ENCODE peak calls at places on chromosomes 4 and X, in six cellular contexts. One of them, this sample, is unnamed. For H3K4me1, the result is how much of the 10 kb centered on the place peaks cover.

GRCh38 chrX:19535481-19535880 is 20.2 kb upstream of the MAP3K15 start:
- DNase-seq in ascending aorta: no peak
- DNase-seq in OCI-LY7: peak
- DNase-seq in lung: no peak
- DNase-seq in neuronal stem cell: no peak
- DNase-seq in IMR-90: peak
- DNase-seq in this sample: no peak

GRCh38 chr4:149499726-149500125 is 315.9 kb downstream of the IQCM start:
- DNase-seq in ascending aorta: no peak
- DNase-seq in neuronal stem cell: no peak
- DNase-seq in OCI-LY7: no peak
- DNase-seq in IMR-90: no peak
- DNase-seq in lung: no peak
- DNase-seq in this sample: no peak

GRCh38 chr4:152640058-152640921 is 39.5 kb downstream of the TMEM154 start:
- DNase-seq in IMR-90: peak
- DNase-seq in neuronal stem cell: no peak
- DNase-seq in ascending aorta: no peak
- DNase-seq in lung: no peak
- DNase-seq in OCI-LY7: peak
- DNase-seq in this sample: no peak

GRCh38 chrX:69065451-69065850 is 99.8 kb downstream of the PJA1 start:
- DNase-seq in lung: no peak
- DNase-seq in ascending aorta: no peak
- DNase-seq in IMR-90: peak
- DNase-seq in OCI-LY7: no peak
- DNase-seq in neuronal stem cell: no peak
- DNase-seq in this sample: no peak

GRCh38 chrX:3244955-3245354 is 101.5 kb downstream of the MXRA5 start:
- DNase-seq in lung: no peak
- DNase-seq in IMR-90: no peak
- DNase-seq in neuronal stem cell: no peak
- DNase-seq in ascending aorta: no peak
- DNase-seq in OCI-LY7: no peak
- DNase-seq in this sample: no peak

GRCh38 chrX:68413254-68413653 is 20.0 kb downstream of the OPHN1 start:
- DNase-seq in neuronal stem cell: no peak
- DNase-seq in OCI-LY7: no peak
- DNase-seq in lung: no peak
- DNase-seq in ascending aorta: no peak
- DNase-seq in IMR-90: no peak
- DNase-seq in this sample: no peak

GRCh38 chr4:124433500-124433899 is 279.0 kb downstream of the ANKRD50 start:
- DNase-seq in neuronal stem cell: no peak
- DNase-seq in lung: no peak
- DNase-seq in ascending aorta: no peak
- DNase-seq in OCI-LY7: no peak
- DNase-seq in IMR-90: no peak
- DNase-seq in this sample: no peak

GRCh38 chr4:98661356-98662054 is 3.1 kb upstream of the TSPAN5 start:
- DNase-seq in OCI-LY7: no peak
- DNase-seq in IMR-90: peak
- DNase-seq in neuronal stem cell: peak
- DNase-seq in ascending aorta: no peak
- DNase-seq in lung: no peak
- DNase-seq in this sample: no peak

GRCh38 chr4:131370846-131371245 is 1778.2 kb upstream of the PCDH10 start:
- DNase-seq in ascending aorta: no peak
- DNase-seq in lung: no peak
- DNase-seq in OCI-LY7: no peak
- DNase-seq in neuronal stem cell: no peak
- DNase-seq in IMR-90: no peak
- DNase-seq in this sample: no peak

GRCh38 chr4:100362363-100362762 is 155.5 kb downstream of the EMCN start:
- DNase-seq in lung: no peak
- DNase-seq in OCI-LY7: no peak
- DNase-seq in ascending aorta: no peak
- DNase-seq in neuronal stem cell: no peak
- DNase-seq in IMR-90: peak
- DNase-seq in this sample: no peak

GRCh38 chrX:35150642-35151239 is 208.1 kb downstream of the FAM47B start:
- DNase-seq in ascending aorta: no peak
- DNase-seq in IMR-90: no peak
- DNase-seq in neuronal stem cell: no peak
- DNase-seq in lung: no peak
- DNase-seq in OCI-LY7: no peak
- DNase-seq in this sample: no peak

GRCh38 chrX:69618803-69619202 is 2.9 kb downstream of the EDA start:
- DNase-seq in OCI-LY7: peak
- DNase-seq in IMR-90: peak
- DNase-seq in ascending aorta: no peak
- DNase-seq in lung: no peak
- DNase-seq in neuronal stem cell: no peak
- DNase-seq in this sample: no peak

GRCh38 chrX:72714471-72714916 is 388 bp upstream of the PHKA1 start:
- DNase-seq in IMR-90: peak
- DNase-seq in OCI-LY7: no peak
- DNase-seq in ascending aorta: peak
- DNase-seq in neuronal stem cell: peak
- DNase-seq in lung: peak
- DNase-seq in this sample: no peak

GRCh38 chr4:6771229-6771671 is 11.3 kb upstream of the KIAA0232 start:
- DNase-seq in IMR-90: peak
- DNase-seq in ascending aorta: peak
- DNase-seq in neuronal stem cell: no peak
- DNase-seq in OCI-LY7: no peak
- DNase-seq in lung: no peak
- DNase-seq in this sample: no peak

GRCh38 chr4:40515037-40515397 is 114.6 kb downstream of the RBM47 start:
- DNase-seq in IMR-90: peak
- DNase-seq in ascending aorta: no peak
- DNase-seq in OCI-LY7: no peak
- DNase-seq in lung: no peak
- DNase-seq in neuronal stem cell: no peak
- DNase-seq in this sample: no peak

GRCh38 chr4:40511017-40511614 is 118.5 kb downstream of the RBM47 start:
- DNase-seq in IMR-90: no peak
- DNase-seq in neuronal stem cell: no peak
- DNase-seq in lung: no peak
- DNase-seq in ascending aorta: no peak
- DNase-seq in OCI-LY7: no peak
- DNase-seq in this sample: no peak

GRCh38 chr4:40516651-40517050 is 113.0 kb downstream of the RBM47 start:
- DNase-seq in lung: no peak
- DNase-seq in OCI-LY7: peak
- DNase-seq in neuronal stem cell: no peak
- DNase-seq in ascending aorta: no peak
- DNase-seq in IMR-90: no peak
- DNase-seq in this sample: no peak

GRCh38 chr4:40515398-40516293 is 114.0 kb downstream of the RBM47 start:
- DNase-seq in IMR-90: no peak
- DNase-seq in neuronal stem cell: no peak
- DNase-seq in lung: peak
- DNase-seq in OCI-LY7: peak
- DNase-seq in ascending aorta: no peak
- DNase-seq in this sample: no peak

DNA sequence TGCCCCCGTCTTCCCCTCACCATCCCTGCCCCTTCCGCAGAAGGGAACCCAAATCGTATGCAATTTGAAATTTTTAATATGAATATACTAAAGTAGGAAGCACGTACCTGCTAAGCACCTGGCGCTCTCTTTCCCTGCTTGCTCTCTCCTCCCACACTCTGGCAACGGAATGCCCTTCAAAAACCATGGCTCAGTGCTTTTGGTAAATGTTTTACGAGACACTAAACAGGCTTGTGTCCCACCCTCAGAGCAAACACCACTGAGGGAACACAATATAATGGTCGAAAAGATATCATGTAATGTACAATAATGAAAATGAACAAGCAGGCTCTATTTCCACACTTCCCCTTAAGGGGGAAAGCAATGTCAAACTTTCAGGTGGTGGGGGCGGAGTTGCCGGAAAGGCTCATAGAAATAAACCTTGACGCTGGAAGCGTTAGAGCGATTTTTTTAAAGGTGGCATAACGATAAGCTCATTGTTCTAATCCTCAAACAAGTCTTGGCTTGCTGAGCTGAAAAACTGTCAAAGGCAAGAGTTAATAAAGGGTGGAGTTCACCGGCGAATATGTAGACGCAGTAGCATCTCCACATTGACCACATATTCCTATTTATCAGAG is 115.1 kb downstream of the RBM47 start:
- DNase-seq in ascending aorta: no peak
- DNase-seq in neuronal stem cell: no peak
- DNase-seq in OCI-LY7: peak
- DNase-seq in lung: peak
- DNase-seq in IMR-90: no peak
- DNase-seq in this sample: no peak
- H3K4me3 ChIP-seq in ascending aorta: no peak
- H3K4me3 ChIP-seq in neuronal stem cell: no peak
- H3K4me3 ChIP-seq in OCI-LY7: peak
- H3K4me3 ChIP-seq in lung: no peak
- H3K4me3 ChIP-seq in IMR-90: no peak
- H3K4me3 ChIP-seq in this sample: no peak

GRCh38 chrX:44898411-44899221 is 25.6 kb downstream of the KDM6A start:
- DNase-seq in neuronal stem cell: no peak
- DNase-seq in ascending aorta: no peak
- DNase-seq in OCI-LY7: peak
- DNase-seq in IMR-90: peak
- DNase-seq in lung: no peak
- DNase-seq in this sample: no peak
- H3K4me1 ChIP-seq in neuronal stem cell: under half
- H3K4me1 ChIP-seq in ascending aorta: under half
- H3K4me1 ChIP-seq in OCI-LY7: half or more
- H3K4me1 ChIP-seq in IMR-90: under half
- H3K4me1 ChIP-seq in lung: under half
- H3K4me1 ChIP-seq in this sample: under half

GRCh38 chrX:633655-634305 is 3.2 kb downstream of the SHOX start:
- DNase-seq in IMR-90: no peak
- DNase-seq in OCI-LY7: no peak
- DNase-seq in ascending aorta: no peak
- DNase-seq in lung: no peak
- DNase-seq in neuronal stem cell: no peak
- DNase-seq in this sample: no peak
- H3K4me3 ChIP-seq in IMR-90: no peak
- H3K4me3 ChIP-seq in OCI-LY7: no peak
- H3K4me3 ChIP-seq in ascending aorta: no peak
- H3K4me3 ChIP-seq in lung: no peak
- H3K4me3 ChIP-seq in neuronal stem cell: no peak
- H3K4me3 ChIP-seq in this sample: no peak

GRCh38 chr4:1721003-1721665 is at the start of the genes TACC3 and TMEM129:
- DNase-seq in neuronal stem cell: peak
- DNase-seq in OCI-LY7: peak
- DNase-seq in IMR-90: peak
- DNase-seq in ascending aorta: peak
- DNase-seq in lung: peak
- DNase-seq in this sample: peak

GRCh38 chr4:1723131-1723801 is 1.9 kb downstream of the TACC3 start:
- DNase-seq in ascending aorta: no peak
- DNase-seq in OCI-LY7: peak
- DNase-seq in lung: no peak
- DNase-seq in neuronal stem cell: no peak
- DNase-seq in IMR-90: no peak
- DNase-seq in this sample: no peak

GRCh38 chr4:1721666-1722550 is 587 bp downstream of the TACC3 start:
- DNase-seq in IMR-90: no peak
- DNase-seq in lung: no peak
- DNase-seq in neuronal stem cell: no peak
- DNase-seq in ascending aorta: no peak
- DNase-seq in OCI-LY7: peak
- DNase-seq in this sample: no peak

GRCh38 chr4:1720163-1720983 is 750 bp downstream of the TMEM129 start:
- DNase-seq in IMR-90: peak
- DNase-seq in neuronal stem cell: peak
- DNase-seq in OCI-LY7: peak
- DNase-seq in lung: peak
- DNase-seq in ascending aorta: no peak
- DNase-seq in this sample: peak

DNA sequence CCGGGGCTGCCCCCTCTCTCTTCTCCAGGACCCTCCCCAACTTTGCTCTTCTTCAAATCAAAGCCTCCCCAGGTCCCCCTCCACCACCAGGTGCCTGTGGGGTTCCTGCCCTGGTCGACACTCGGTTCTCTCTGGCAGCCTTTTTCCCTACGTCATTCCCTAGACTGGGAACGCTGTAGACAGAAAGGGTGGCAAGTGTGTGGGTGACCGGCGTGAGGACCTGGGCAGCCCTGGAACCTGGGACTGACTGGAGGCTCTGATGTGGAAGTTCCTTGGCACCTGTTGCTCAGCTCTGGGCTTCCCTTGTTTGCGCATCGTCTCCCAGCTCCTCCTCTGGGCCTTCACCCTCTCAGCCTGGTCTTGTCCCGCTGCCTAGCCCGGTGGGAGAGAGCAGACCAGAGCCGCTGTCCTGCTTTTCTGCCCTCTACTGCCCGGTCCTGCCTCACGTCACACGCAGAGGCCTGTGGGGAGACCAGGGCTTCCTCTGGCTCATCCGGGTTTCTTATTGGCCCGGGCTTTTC is 1.3 kb downstream of the TACC3 start:
- DNase-seq in IMR-90: no peak
- DNase-seq in lung: no peak
- DNase-seq in OCI-LY7: no peak
- DNase-seq in neuronal stem cell: no peak
- DNase-seq in ascending aorta: no peak
- DNase-seq in this sample: no peak
- H3K4me1 ChIP-seq in IMR-90: under half
- H3K4me1 ChIP-seq in lung: under half
- H3K4me1 ChIP-seq in OCI-LY7: half or more
- H3K4me1 ChIP-seq in neuronal stem cell: under half
- H3K4me1 ChIP-seq in ascending aorta: under half
- H3K4me1 ChIP-seq in this sample: half or more

DNA sequence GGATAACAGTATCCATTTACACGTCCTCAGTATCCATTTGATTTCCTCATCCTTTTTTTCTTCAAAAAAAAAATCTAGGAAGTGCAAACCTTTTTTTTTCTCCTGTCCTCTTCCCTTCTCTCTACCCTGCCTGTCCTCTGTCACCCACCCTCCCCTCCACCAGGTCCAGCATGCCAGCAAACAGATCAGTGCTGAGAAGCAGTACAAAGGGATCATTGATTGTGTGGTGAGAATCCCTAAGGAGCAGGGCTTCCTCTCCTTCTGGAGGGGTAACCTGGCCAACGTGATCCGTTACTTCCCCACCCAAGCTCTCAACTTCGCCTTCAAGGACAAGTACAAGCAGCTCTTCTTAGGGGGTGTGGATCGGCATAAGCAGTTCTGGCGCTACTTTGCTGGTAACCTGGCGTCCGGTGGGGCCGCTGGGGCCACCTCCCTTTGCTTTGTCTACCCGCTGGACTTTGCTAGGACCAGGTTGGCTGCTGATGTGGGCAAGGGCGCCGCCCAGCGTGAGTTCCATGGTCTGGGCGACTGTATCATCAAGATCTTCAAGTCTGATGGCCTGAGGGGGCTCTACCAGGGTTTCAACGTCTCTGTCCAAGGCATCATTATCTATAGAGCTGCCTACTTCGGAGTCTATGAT is 1.7 kb downstream of the SLC25A4 start:
- DNase-seq in neuronal stem cell: no peak
- DNase-seq in OCI-LY7: no peak
- DNase-seq in IMR-90: no peak
- DNase-seq in ascending aorta: no peak
- DNase-seq in lung: no peak
- DNase-seq in this sample: no peak
- H3K4me3 ChIP-seq in neuronal stem cell: no peak
- H3K4me3 ChIP-seq in OCI-LY7: no peak
- H3K4me3 ChIP-seq in IMR-90: no peak
- H3K4me3 ChIP-seq in ascending aorta: peak
- H3K4me3 ChIP-seq in lung: no peak
- H3K4me3 ChIP-seq in this sample: no peak

GRCh38 chrX:18490816-18491215 is 65.4 kb downstream of the CDKL5 start:
- DNase-seq in OCI-LY7: no peak
- DNase-seq in IMR-90: peak
- DNase-seq in lung: no peak
- DNase-seq in neuronal stem cell: no peak
- DNase-seq in ascending aorta: no peak
- DNase-seq in this sample: no peak
- H3K4me1 ChIP-seq in OCI-LY7: under half
- H3K4me1 ChIP-seq in IMR-90: under half
- H3K4me1 ChIP-seq in lung: under half
- H3K4me1 ChIP-seq in neuronal stem cell: under half
- H3K4me1 ChIP-seq in ascending aorta: under half
- H3K4me1 ChIP-seq in this sample: under half